ENCODE peak calls at places on chromosomes 11 and 22, in ten cellular contexts. One of them, this sample, is unnamed.

GRCh38 chr11:33172996-33173395 is 11.7 kb upstream of the CSTF3 start:
- DNase-seq in CD8-positive, alpha-beta memory T cell: no peak
- DNase-seq in iPS DF 19.7: no peak
- DNase-seq in WTC11: no peak
- DNase-seq in NCI-H774: no peak
- DNase-seq in K562: no peak
- DNase-seq in HS-5: no peak
- DNase-seq in pancreas: no peak
- DNase-seq in T-helper 1 cell: no peak
- DNase-seq in NCI-H460: no peak
- DNase-seq in this sample: no peak

GRCh38 chr11:72548481-72548880 is 114.2 kb upstream of the CLPB start:
- DNase-seq in NCI-H774: no peak
- DNase-seq in T-helper 1 cell: no peak
- DNase-seq in NCI-H460: no peak
- DNase-seq in pancreas: no peak
- DNase-seq in WTC11: no peak
- DNase-seq in iPS DF 19.7: no peak
- DNase-seq in K562: no peak
- DNase-seq in CD8-positive, alpha-beta memory T cell: no peak
- DNase-seq in HS-5: no peak
- DNase-seq in this sample: no peak

GRCh38 chr11:117464778-117465177 is 137.1 kb downstream of the CEP164 start:
- DNase-seq in T-helper 1 cell: no peak
- DNase-seq in iPS DF 19.7: no peak
- DNase-seq in pancreas: no peak
- DNase-seq in CD8-positive, alpha-beta memory T cell: no peak
- DNase-seq in K562: no peak
- DNase-seq in NCI-H460: no peak
- DNase-seq in WTC11: no peak
- DNase-seq in HS-5: no peak
- DNase-seq in NCI-H774: no peak
- DNase-seq in this sample: no peak

GRCh38 chr11:58502004-58502403 is 5.9 kb downstream of the OR5B21 start:
- DNase-seq in K562: no peak
- DNase-seq in NCI-H460: no peak
- DNase-seq in WTC11: no peak
- DNase-seq in pancreas: no peak
- DNase-seq in T-helper 1 cell: no peak
- DNase-seq in NCI-H774: no peak
- DNase-seq in HS-5: no peak
- DNase-seq in iPS DF 19.7: no peak
- DNase-seq in CD8-positive, alpha-beta memory T cell: no peak
- DNase-seq in this sample: no peak

GRCh38 chr11:115238086-115238485 is 266.1 kb downstream of the CADM1 start:
- DNase-seq in CD8-positive, alpha-beta memory T cell: no peak
- DNase-seq in HS-5: no peak
- DNase-seq in T-helper 1 cell: no peak
- DNase-seq in pancreas: no peak
- DNase-seq in WTC11: no peak
- DNase-seq in iPS DF 19.7: no peak
- DNase-seq in NCI-H460: no peak
- DNase-seq in K562: no peak
- DNase-seq in NCI-H774: no peak
- DNase-seq in this sample: no peak

GRCh38 chr11:17165247-17165890 is 42.4 kb downstream of the PIK3C2A start:
- DNase-seq in NCI-H460: no peak
- DNase-seq in CD8-positive, alpha-beta memory T cell: no peak
- DNase-seq in T-helper 1 cell: no peak
- DNase-seq in pancreas: no peak
- DNase-seq in WTC11: no peak
- DNase-seq in NCI-H774: no peak
- DNase-seq in iPS DF 19.7: no peak
- DNase-seq in K562: no peak
- DNase-seq in HS-5: no peak
- DNase-seq in this sample: no peak

GRCh38 chr11:93784935-93785360 is 866 bp downstream of the MED17 start:
- DNase-seq in K562: no peak
- DNase-seq in pancreas: no peak
- DNase-seq in WTC11: no peak
- DNase-seq in T-helper 1 cell: no peak
- DNase-seq in iPS DF 19.7: no peak
- DNase-seq in CD8-positive, alpha-beta memory T cell: no peak
- DNase-seq in NCI-H774: no peak
- DNase-seq in HS-5: no peak
- DNase-seq in NCI-H460: no peak
- DNase-seq in this sample: no peak

GRCh38 chr22:46934746-46935491 is 172.5 kb downstream of the TBC1D22A start:
- DNase-seq in NCI-H774: no peak
- DNase-seq in pancreas: no peak
- DNase-seq in CD8-positive, alpha-beta memory T cell: no peak
- DNase-seq in T-helper 1 cell: no peak
- DNase-seq in NCI-H460: peak; percentile 29
- DNase-seq in WTC11: no peak
- DNase-seq in K562: peak; percentile 53
- DNase-seq in HS-5: peak; percentile 94
- DNase-seq in iPS DF 19.7: no peak
- DNase-seq in this sample: no peak

GRCh38 chr11:60932605-60933346 is 8.5 kb downstream of the TMEM132A start:
- DNase-seq in CD8-positive, alpha-beta memory T cell: no peak
- DNase-seq in pancreas: no peak
- DNase-seq in WTC11: no peak
- DNase-seq in HS-5: no peak
- DNase-seq in K562: no peak
- DNase-seq in iPS DF 19.7: no peak
- DNase-seq in T-helper 1 cell: no peak
- DNase-seq in NCI-H460: no peak
- DNase-seq in NCI-H774: no peak
- DNase-seq in this sample: no peak

GRCh38 chr22:24176630-24177029 is 4.7 kb upstream of the SUSD2 start:
- DNase-seq in T-helper 1 cell: no peak
- DNase-seq in K562: no peak
- DNase-seq in iPS DF 19.7: no peak
- DNase-seq in NCI-H774: no peak
- DNase-seq in WTC11: no peak
- DNase-seq in NCI-H460: no peak
- DNase-seq in HS-5: no peak
- DNase-seq in CD8-positive, alpha-beta memory T cell: no peak
- DNase-seq in pancreas: no peak
- DNase-seq in this sample: no peak

GRCh38 chr11:6612816-6613136 is 760 bp upstream of the TAF10 start:
- DNase-seq in CD8-positive, alpha-beta memory T cell: no peak
- DNase-seq in pancreas: peak; percentile 52
- DNase-seq in NCI-H774: no peak
- DNase-seq in T-helper 1 cell: no peak
- DNase-seq in iPS DF 19.7: no peak
- DNase-seq in HS-5: no peak
- DNase-seq in K562: peak; percentile 32
- DNase-seq in WTC11: peak; percentile 57
- DNase-seq in NCI-H460: no peak
- DNase-seq in this sample: no peak

GRCh38 chr11:35061516-35062440 is 77.2 kb upstream of the CD44 start:
- DNase-seq in CD8-positive, alpha-beta memory T cell: no peak
- DNase-seq in WTC11: no peak
- DNase-seq in iPS DF 19.7: no peak
- DNase-seq in NCI-H460: no peak
- DNase-seq in NCI-H774: peak; percentile 67
- DNase-seq in T-helper 1 cell: no peak
- DNase-seq in pancreas: no peak
- DNase-seq in HS-5: no peak
- DNase-seq in K562: no peak
- DNase-seq in this sample: no peak

GRCh38 chr11:34052036-34052607 is 591 bp downstream of the CAPRIN1 start:
- DNase-seq in NCI-H460: peak; percentile 76
- DNase-seq in CD8-positive, alpha-beta memory T cell: peak; percentile 80
- DNase-seq in T-helper 1 cell: peak; percentile 79
- DNase-seq in NCI-H774: peak; percentile 90
- DNase-seq in pancreas: peak; percentile 90
- DNase-seq in WTC11: peak; percentile 86
- DNase-seq in iPS DF 19.7: peak; percentile 28
- DNase-seq in HS-5: no peak
- DNase-seq in K562: peak; percentile 92
- DNase-seq in this sample: peak; percentile 83

GRCh38 chr11:86396403-86396802 is 21.7 kb downstream of the CCDC81 start:
- DNase-seq in K562: no peak
- DNase-seq in WTC11: no peak
- DNase-seq in CD8-positive, alpha-beta memory T cell: no peak
- DNase-seq in pancreas: no peak
- DNase-seq in NCI-H460: no peak
- DNase-seq in NCI-H774: no peak
- DNase-seq in iPS DF 19.7: no peak
- DNase-seq in HS-5: peak; percentile 57
- DNase-seq in T-helper 1 cell: no peak
- DNase-seq in this sample: no peak

GRCh38 chr22:44992166-44992565 is 17.6 kb downstream of the PHF21B start:
- DNase-seq in NCI-H460: no peak
- DNase-seq in NCI-H774: no peak
- DNase-seq in T-helper 1 cell: no peak
- DNase-seq in HS-5: no peak
- DNase-seq in pancreas: no peak
- DNase-seq in CD8-positive, alpha-beta memory T cell: no peak
- DNase-seq in K562: no peak
- DNase-seq in WTC11: no peak
- DNase-seq in iPS DF 19.7: no peak
- DNase-seq in this sample: no peak

GRCh38 chr11:64258356-64258755 is 7.0 kb downstream of the PLCB3 start:
- DNase-seq in K562: no peak
- DNase-seq in pancreas: peak; percentile 26
- DNase-seq in CD8-positive, alpha-beta memory T cell: no peak
- DNase-seq in NCI-H460: no peak
- DNase-seq in NCI-H774: no peak
- DNase-seq in WTC11: no peak
- DNase-seq in iPS DF 19.7: no peak
- DNase-seq in HS-5: no peak
- DNase-seq in T-helper 1 cell: no peak
- DNase-seq in this sample: no peak

GRCh38 chr11:27293500-27294417 is 69.3 kb downstream of the CCDC34 start:
- DNase-seq in HS-5: peak; percentile 30
- DNase-seq in T-helper 1 cell: no peak
- DNase-seq in NCI-H460: no peak
- DNase-seq in pancreas: no peak
- DNase-seq in K562: no peak
- DNase-seq in WTC11: no peak
- DNase-seq in CD8-positive, alpha-beta memory T cell: no peak
- DNase-seq in iPS DF 19.7: no peak
- DNase-seq in NCI-H774: no peak
- DNase-seq in this sample: no peak

GRCh38 chr11:65915821-65916251 is 3.0 kb downstream of the C11orf68 start:
- DNase-seq in NCI-H774: no peak
- DNase-seq in iPS DF 19.7: no peak
- DNase-seq in HS-5: peak; percentile 97
- DNase-seq in CD8-positive, alpha-beta memory T cell: no peak
- DNase-seq in K562: no peak
- DNase-seq in T-helper 1 cell: no peak
- DNase-seq in WTC11: no peak
- DNase-seq in NCI-H460: peak; percentile 87
- DNase-seq in pancreas: peak; percentile 61
- DNase-seq in this sample: no peak

GRCh38 chr11:40255457-40255856 is 1204.0 kb downstream of the LRRC4C start:
- DNase-seq in WTC11: no peak
- DNase-seq in HS-5: no peak
- DNase-seq in K562: no peak
- DNase-seq in CD8-positive, alpha-beta memory T cell: no peak
- DNase-seq in T-helper 1 cell: no peak
- DNase-seq in NCI-H774: no peak
- DNase-seq in pancreas: no peak
- DNase-seq in iPS DF 19.7: no peak
- DNase-seq in NCI-H460: no peak
- DNase-seq in this sample: no peak

GRCh38 chr11:44538375-44539054 is 26.9 kb upstream of the CD82 start:
- DNase-seq in WTC11: peak; percentile 85
- DNase-seq in K562: peak; percentile 85
- DNase-seq in HS-5: peak; percentile 24
- DNase-seq in NCI-H774: peak; percentile 39
- DNase-seq in T-helper 1 cell: peak; percentile 33
- DNase-seq in pancreas: peak; percentile 70
- DNase-seq in NCI-H460: peak; percentile 63
- DNase-seq in CD8-positive, alpha-beta memory T cell: peak; percentile 50
- DNase-seq in iPS DF 19.7: peak; percentile 30
- DNase-seq in this sample: peak; percentile 64

GRCh38 chr11:133515075-133515474 is 17.2 kb downstream of the OPCML start:
- DNase-seq in T-helper 1 cell: no peak
- DNase-seq in K562: no peak
- DNase-seq in iPS DF 19.7: no peak
- DNase-seq in NCI-H460: no peak
- DNase-seq in CD8-positive, alpha-beta memory T cell: no peak
- DNase-seq in WTC11: no peak
- DNase-seq in pancreas: no peak
- DNase-seq in NCI-H774: peak; percentile 20
- DNase-seq in HS-5: no peak
- DNase-seq in this sample: no peak